ENCODE peak calls at places on chromosomes 4 and X, in seven cellular contexts. One of them, this sample, is unnamed.

GRCh38 chr4:169458575-169458974 is 153.8 kb downstream of the NEK1 start:
- DNase-seq in hepatocyte: no peak
- DNase-seq in upper lobe of left lung: no peak
- DNase-seq in choroid plexus epithelial cell: no peak
- DNase-seq in K562: no peak
- DNase-seq in A549: no peak
- DNase-seq in prostate gland: no peak
- DNase-seq in this sample: no peak

GRCh38 chrX:109760241-109760921 is 27.3 kb upstream of the ACSL4 start:
- DNase-seq in hepatocyte: no peak
- DNase-seq in upper lobe of left lung: no peak
- DNase-seq in choroid plexus epithelial cell: peak; percentile 7
- DNase-seq in K562: no peak
- DNase-seq in A549: no peak
- DNase-seq in prostate gland: no peak
- DNase-seq in this sample: no peak

GRCh38 chrX:19888419-19888879 is 1.0 kb upstream of the SH3KBP1 start:
- DNase-seq in hepatocyte: peak; percentile 66
- DNase-seq in upper lobe of left lung: no peak
- DNase-seq in choroid plexus epithelial cell: peak; percentile 85
- DNase-seq in K562: peak; percentile 18
- DNase-seq in A549: peak; percentile 84
- DNase-seq in prostate gland: peak; percentile 24
- DNase-seq in this sample: peak; percentile 82

GRCh38 chr4:127771535-127772275 is 10.4 kb upstream of the HSPA4L start:
- DNase-seq in hepatocyte: no peak
- DNase-seq in upper lobe of left lung: no peak
- DNase-seq in choroid plexus epithelial cell: no peak
- DNase-seq in K562: no peak
- DNase-seq in A549: no peak
- DNase-seq in prostate gland: no peak
- DNase-seq in this sample: no peak

GRCh38 chr4:87150498-87151261 is 69.7 kb downstream of the KLHL8 start:
- DNase-seq in hepatocyte: peak; percentile 85
- DNase-seq in upper lobe of left lung: no peak
- DNase-seq in choroid plexus epithelial cell: peak; percentile 85
- DNase-seq in K562: peak; percentile 51
- DNase-seq in A549: peak; percentile 13
- DNase-seq in prostate gland: peak; percentile 72
- DNase-seq in this sample: peak; percentile 87

GRCh38 chr4:140253556-140254027 is 99.6 kb upstream of the MAML3 start:
- DNase-seq in hepatocyte: no peak
- DNase-seq in upper lobe of left lung: no peak
- DNase-seq in choroid plexus epithelial cell: no peak
- DNase-seq in K562: no peak
- DNase-seq in A549: no peak
- DNase-seq in prostate gland: no peak
- DNase-seq in this sample: no peak

GRCh38 chr4:75254745-75255144 is 259.5 kb downstream of the RCHY1 start:
- DNase-seq in hepatocyte: no peak
- DNase-seq in upper lobe of left lung: no peak
- DNase-seq in choroid plexus epithelial cell: no peak
- DNase-seq in K562: no peak
- DNase-seq in A549: no peak
- DNase-seq in prostate gland: no peak
- DNase-seq in this sample: peak; percentile 11

GRCh38 chr4:1711055-1711905 is 839 bp downstream of the SLBP start:
- DNase-seq in hepatocyte: peak; percentile 71
- DNase-seq in upper lobe of left lung: peak; percentile 69
- DNase-seq in choroid plexus epithelial cell: peak; percentile 76
- DNase-seq in K562: peak; percentile 44
- DNase-seq in A549: no peak
- DNase-seq in prostate gland: peak; percentile 48
- DNase-seq in this sample: peak; percentile 63

GRCh38 chr4:65340382-65341109 is 329.7 kb downstream of the EPHA5 start:
- DNase-seq in hepatocyte: no peak
- DNase-seq in upper lobe of left lung: no peak
- DNase-seq in choroid plexus epithelial cell: no peak
- DNase-seq in K562: no peak
- DNase-seq in A549: no peak
- DNase-seq in prostate gland: no peak
- DNase-seq in this sample: no peak

GRCh38 chr4:77734928-77735327 is 84.2 kb downstream of the CNOT6L start:
- DNase-seq in hepatocyte: peak; percentile 66
- DNase-seq in upper lobe of left lung: peak; percentile 33
- DNase-seq in choroid plexus epithelial cell: peak; percentile 90
- DNase-seq in K562: peak; percentile 83
- DNase-seq in A549: no peak
- DNase-seq in prostate gland: no peak
- DNase-seq in this sample: peak; percentile 50

GRCh38 chrX:111743316-111743715 is 62.3 kb downstream of the ALG13 start:
- DNase-seq in hepatocyte: no peak
- DNase-seq in upper lobe of left lung: no peak
- DNase-seq in choroid plexus epithelial cell: no peak
- DNase-seq in K562: no peak
- DNase-seq in A549: no peak
- DNase-seq in prostate gland: no peak
- DNase-seq in this sample: peak; percentile 0

GRCh38 chrX:39818071-39818470 is 279.7 kb downstream of the BCOR start:
- DNase-seq in hepatocyte: peak; percentile 45
- DNase-seq in upper lobe of left lung: no peak
- DNase-seq in choroid plexus epithelial cell: no peak
- DNase-seq in K562: no peak
- DNase-seq in A549: no peak
- DNase-seq in prostate gland: no peak
- DNase-seq in this sample: no peak

GRCh38 chr4:48633657-48634056 is 143.6 kb downstream of the ZAR1 start:
- DNase-seq in hepatocyte: no peak
- DNase-seq in upper lobe of left lung: no peak
- DNase-seq in choroid plexus epithelial cell: no peak
- DNase-seq in K562: no peak
- DNase-seq in A549: no peak
- DNase-seq in prostate gland: no peak
- DNase-seq in this sample: no peak

GRCh38 chrX:43958529-43958928 is 14.7 kb downstream of the NDP start:
- DNase-seq in hepatocyte: peak; percentile 72
- DNase-seq in upper lobe of left lung: no peak
- DNase-seq in choroid plexus epithelial cell: peak; percentile 87
- DNase-seq in K562: peak; percentile 39
- DNase-seq in A549: peak; percentile 55
- DNase-seq in prostate gland: peak; percentile 48
- DNase-seq in this sample: peak; percentile 89

GRCh38 chr4:99859618-99860017 is 34.6 kb downstream of the LAMTOR3 start:
- DNase-seq in hepatocyte: no peak
- DNase-seq in upper lobe of left lung: no peak
- DNase-seq in choroid plexus epithelial cell: no peak
- DNase-seq in K562: no peak
- DNase-seq in A549: no peak
- DNase-seq in prostate gland: no peak
- DNase-seq in this sample: no peak

GRCh38 chrX:78387364-78387763 is 60.0 kb upstream of the CYSLTR1 start:
- DNase-seq in hepatocyte: no peak
- DNase-seq in upper lobe of left lung: no peak
- DNase-seq in choroid plexus epithelial cell: no peak
- DNase-seq in K562: no peak
- DNase-seq in A549: no peak
- DNase-seq in prostate gland: no peak
- DNase-seq in this sample: no peak

GRCh38 chr4:180057891-180058643 is 2185.1 kb upstream of the TENM3 start:
- DNase-seq in hepatocyte: peak; percentile 27
- DNase-seq in upper lobe of left lung: peak; percentile 20
- DNase-seq in choroid plexus epithelial cell: peak; percentile 12
- DNase-seq in K562: no peak
- DNase-seq in A549: peak; percentile 3
- DNase-seq in prostate gland: no peak
- DNase-seq in this sample: peak; percentile 3

GRCh38 chr4:82792912-82793649 is 5.5 kb downstream of the SCD5 start:
- DNase-seq in hepatocyte: no peak
- DNase-seq in upper lobe of left lung: no peak
- DNase-seq in choroid plexus epithelial cell: no peak
- DNase-seq in K562: no peak
- DNase-seq in A549: no peak
- DNase-seq in prostate gland: no peak
- DNase-seq in this sample: no peak

GRCh38 chrX:97685753-97686152 is 802.0 kb downstream of the RPA4 start:
- DNase-seq in hepatocyte: peak; percentile 57
- DNase-seq in upper lobe of left lung: no peak
- DNase-seq in choroid plexus epithelial cell: peak; percentile 69
- DNase-seq in K562: peak; percentile 6
- DNase-seq in A549: peak; percentile 9
- DNase-seq in prostate gland: no peak
- DNase-seq in this sample: peak; percentile 49

GRCh38 chr4:26454961-26455360 is 35.3 kb downstream of the CCKAR start:
- DNase-seq in hepatocyte: no peak
- DNase-seq in upper lobe of left lung: no peak
- DNase-seq in choroid plexus epithelial cell: no peak
- DNase-seq in K562: no peak
- DNase-seq in A549: no peak
- DNase-seq in prostate gland: no peak
- DNase-seq in this sample: no peak

DNA sequence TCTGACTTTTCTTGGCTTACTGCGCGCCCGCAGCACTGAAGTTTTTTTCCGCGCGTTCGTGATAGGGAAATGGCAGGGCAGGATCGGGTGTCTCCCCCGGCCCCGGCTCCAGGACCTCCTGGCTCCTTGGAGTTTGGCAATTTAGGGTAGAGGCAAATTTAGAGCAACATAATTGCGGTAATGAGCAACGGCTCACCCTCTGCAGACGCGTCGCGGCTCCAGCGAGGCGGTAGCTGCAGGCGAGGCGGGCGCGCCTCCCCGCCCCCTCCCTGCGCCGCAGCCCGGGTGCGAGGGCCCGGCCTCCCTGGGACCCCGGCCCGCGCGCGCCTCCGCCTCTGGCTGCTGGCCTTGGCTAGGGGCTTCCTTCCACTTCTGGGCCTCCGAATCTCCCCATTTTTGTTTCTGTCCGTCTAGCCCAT is 6.2 kb downstream of the MSX1 start:
- DNase-seq in hepatocyte: no peak
- DNase-seq in upper lobe of left lung: no peak
- DNase-seq in choroid plexus epithelial cell: no peak
- DNase-seq in K562: no peak
- DNase-seq in A549: no peak
- DNase-seq in prostate gland: no peak
- DNase-seq in this sample: no peak
- H3K4me3 ChIP-seq in hepatocyte: no peak overlapping the region
- H3K4me3 ChIP-seq in upper lobe of left lung: peak overlapping the region; percentile 32
- H3K4me3 ChIP-seq in choroid plexus epithelial cell: peak overlapping the region; percentile 39
- H3K4me3 ChIP-seq in K562: no peak overlapping the region
- H3K4me3 ChIP-seq in A549: peak overlapping the region; percentile 39
- H3K4me3 ChIP-seq in prostate gland: no peak overlapping the region
- H3K4me3 ChIP-seq in this sample: peak overlapping the region; percentile 37

DNA sequence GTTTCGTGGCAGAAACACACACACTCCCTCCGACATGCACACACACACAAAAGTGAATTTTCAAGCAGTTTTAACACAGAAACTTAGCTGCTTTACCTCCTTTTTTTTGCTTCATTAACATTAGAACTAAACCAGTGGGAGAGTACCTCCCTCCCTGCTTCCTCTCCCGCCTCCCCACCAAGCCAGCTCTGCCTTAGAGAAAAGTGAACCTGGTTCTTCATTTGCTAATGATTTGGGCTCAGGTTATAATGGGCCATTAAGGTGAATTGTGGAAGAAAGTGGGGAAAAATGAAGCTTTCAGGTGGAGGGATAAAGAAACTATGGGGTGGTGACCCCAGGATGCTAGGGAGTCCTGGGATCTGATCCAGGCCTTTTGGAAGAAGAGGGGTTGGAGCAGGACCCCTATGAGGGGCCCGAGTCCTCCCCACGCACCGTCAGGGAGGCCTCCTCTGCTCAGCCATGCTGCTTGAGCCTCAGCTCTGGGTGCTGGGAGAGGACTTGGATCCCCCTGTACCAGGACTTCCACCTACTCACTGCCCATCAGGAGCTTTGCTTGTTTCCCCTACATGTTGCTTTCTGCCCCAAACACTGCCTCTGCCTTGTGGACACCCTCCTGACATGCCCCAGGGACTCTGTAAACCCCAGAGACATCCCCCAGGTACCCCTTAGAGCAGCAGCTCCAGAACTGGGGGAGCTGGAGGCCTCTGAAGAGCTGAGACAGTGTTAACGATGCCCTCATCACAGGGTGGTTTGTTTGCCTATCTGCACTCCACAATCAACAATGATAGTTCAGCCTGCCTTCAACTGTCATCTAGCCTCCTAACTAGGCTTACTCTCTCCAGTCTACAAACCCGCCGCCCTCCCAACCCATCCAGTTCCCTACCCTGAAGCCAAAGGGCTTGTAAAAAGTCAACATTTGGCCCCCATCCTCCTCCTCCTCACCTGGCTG is 6.5 kb upstream of the JADE1 start:
- DNase-seq in hepatocyte: no peak
- DNase-seq in upper lobe of left lung: no peak
- DNase-seq in choroid plexus epithelial cell: no peak
- DNase-seq in K562: no peak
- DNase-seq in A549: no peak
- DNase-seq in prostate gland: no peak
- DNase-seq in this sample: no peak
- TF ChIP-seq CTCF in hepatocyte: no peak
- TF ChIP-seq CTCF in upper lobe of left lung: no peak
- TF ChIP-seq CTCF in choroid plexus epithelial cell: no peak
- TF ChIP-seq CTCF in K562: no peak
- TF ChIP-seq CTCF in A549: no peak
- TF ChIP-seq CTCF in prostate gland: no peak
- TF ChIP-seq CTCF in this sample: no peak

DNA sequence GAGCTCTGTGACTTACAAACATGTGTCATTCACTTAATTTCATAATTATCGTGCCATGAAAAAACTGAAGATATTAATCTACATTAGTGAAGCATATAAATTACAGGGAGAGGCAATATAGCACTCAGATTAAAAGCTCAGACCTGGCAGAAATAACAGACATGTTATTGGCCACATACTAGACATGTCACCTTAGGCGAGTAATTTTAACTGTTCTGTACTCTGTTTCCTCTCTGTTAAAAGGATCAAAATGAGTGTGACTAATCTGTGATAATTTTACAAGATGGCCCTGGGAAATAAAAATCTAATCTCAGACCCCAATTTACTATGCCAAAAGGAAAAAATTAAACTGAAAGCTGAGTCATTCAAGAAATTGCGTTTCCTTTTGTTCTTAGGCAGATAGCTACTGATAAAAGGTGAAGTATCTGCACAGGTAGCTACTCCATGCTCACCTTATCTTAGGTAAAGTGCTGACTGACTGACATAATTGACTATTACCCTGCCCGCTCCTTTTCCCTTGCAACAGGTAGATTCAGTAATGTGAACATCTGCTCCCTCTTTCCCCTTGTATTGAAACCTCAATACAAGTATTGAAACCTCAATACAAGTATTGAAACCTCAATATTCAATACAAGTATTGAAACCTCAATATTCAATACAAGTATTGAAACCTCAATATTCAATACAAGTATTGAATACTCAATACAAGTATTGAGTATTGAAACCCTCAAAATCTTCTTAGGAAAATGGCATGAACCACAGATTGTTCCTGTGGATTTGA is 33.2 kb downstream of the RELL1 start:
- DNase-seq in hepatocyte: no peak
- DNase-seq in upper lobe of left lung: no peak
- DNase-seq in choroid plexus epithelial cell: no peak
- DNase-seq in K562: no peak
- DNase-seq in A549: no peak
- DNase-seq in prostate gland: no peak
- DNase-seq in this sample: no peak
- H3K4me3 ChIP-seq in hepatocyte: no peak overlapping the region
- H3K4me3 ChIP-seq in upper lobe of left lung: no peak overlapping the region
- H3K4me3 ChIP-seq in choroid plexus epithelial cell: no peak overlapping the region
- H3K4me3 ChIP-seq in K562: no peak overlapping the region
- H3K4me3 ChIP-seq in A549: no peak overlapping the region
- H3K4me3 ChIP-seq in prostate gland: no peak overlapping the region
- H3K4me3 ChIP-seq in this sample: no peak overlapping the region

GRCh38 chr4:145618912-145619638 is at the start of gene MMAA:
- DNase-seq in hepatocyte: peak; percentile 98
- DNase-seq in upper lobe of left lung: peak; percentile 94
- DNase-seq in choroid plexus epithelial cell: peak; percentile 94
- DNase-seq in K562: peak; percentile 96
- DNase-seq in A549: peak; percentile 74
- DNase-seq in prostate gland: peak; percentile 93
- DNase-seq in this sample: peak; percentile 94
- TF ChIP-seq CTCF in hepatocyte: peak; percentile 68
- TF ChIP-seq CTCF in upper lobe of left lung: peak; percentile 43
- TF ChIP-seq CTCF in choroid plexus epithelial cell: peak; percentile 59
- TF ChIP-seq CTCF in K562: peak; percentile 68
- TF ChIP-seq CTCF in A549: peak; percentile 68
- TF ChIP-seq CTCF in prostate gland: no peak
- TF ChIP-seq CTCF in this sample: peak; percentile 33

This sample was measured in fibroblast of pulmonary artery.